ENCODE peak calls at places on chromosome 1, in six cellular contexts. One of them, this sample, is unnamed.

GRCh38 chr1:118143136-118143535 is 41.9 kb downstream of the SPAG17 start:
- DNase-seq in CD8-positive, alpha-beta memory T cell: no peak
- DNase-seq in neuronal stem cell: no peak
- DNase-seq in HFF-Myc: no peak
- DNase-seq in psoas muscle: no peak
- DNase-seq in cardiac fibroblast: no peak
- DNase-seq in this sample: no peak

GRCh38 chr1:25148673-25149300 is 83.5 kb downstream of the SYF2 start:
- DNase-seq in CD8-positive, alpha-beta memory T cell: peak
- DNase-seq in neuronal stem cell: no peak
- DNase-seq in HFF-Myc: no peak
- DNase-seq in psoas muscle: no peak
- DNase-seq in cardiac fibroblast: peak
- DNase-seq in this sample: no peak

GRCh38 chr1:185634704-185635103 is 99.5 kb upstream of the HMCN1 start:
- DNase-seq in CD8-positive, alpha-beta memory T cell: no peak
- DNase-seq in neuronal stem cell: no peak
- DNase-seq in HFF-Myc: no peak
- DNase-seq in psoas muscle: no peak
- DNase-seq in cardiac fibroblast: no peak
- DNase-seq in this sample: no peak

GRCh38 chr1:13759072-13759471 is 59.1 kb downstream of the PRDM2 start:
- DNase-seq in CD8-positive, alpha-beta memory T cell: no peak
- DNase-seq in neuronal stem cell: no peak
- DNase-seq in HFF-Myc: no peak
- DNase-seq in psoas muscle: no peak
- DNase-seq in cardiac fibroblast: no peak
- DNase-seq in this sample: no peak

GRCh38 chr1:222798111-222798510 is 16.7 kb upstream of the DISP1 start:
- DNase-seq in CD8-positive, alpha-beta memory T cell: no peak
- DNase-seq in neuronal stem cell: no peak
- DNase-seq in HFF-Myc: no peak
- DNase-seq in psoas muscle: no peak
- DNase-seq in cardiac fibroblast: peak
- DNase-seq in this sample: no peak

GRCh38 chr1:33335020-33335419 is 14.1 kb upstream of the A3GALT2 start:
- DNase-seq in CD8-positive, alpha-beta memory T cell: no peak
- DNase-seq in neuronal stem cell: no peak
- DNase-seq in HFF-Myc: no peak
- DNase-seq in psoas muscle: no peak
- DNase-seq in cardiac fibroblast: no peak
- DNase-seq in this sample: no peak

GRCh38 chr1:11938722-11939526 is 4.4 kb downstream of the PLOD1 start:
- DNase-seq in CD8-positive, alpha-beta memory T cell: no peak
- DNase-seq in neuronal stem cell: no peak
- DNase-seq in HFF-Myc: no peak
- DNase-seq in psoas muscle: peak
- DNase-seq in cardiac fibroblast: peak
- DNase-seq in this sample: no peak

GRCh38 chr1:181159451-181160151 is 71.1 kb downstream of the IER5 start:
- DNase-seq in CD8-positive, alpha-beta memory T cell: peak
- DNase-seq in neuronal stem cell: no peak
- DNase-seq in HFF-Myc: no peak
- DNase-seq in psoas muscle: no peak
- DNase-seq in cardiac fibroblast: peak
- DNase-seq in this sample: no peak

GRCh38 chr1:79847715-79848114 is 841.2 kb upstream of the ADGRL4 start:
- DNase-seq in CD8-positive, alpha-beta memory T cell: no peak
- DNase-seq in neuronal stem cell: no peak
- DNase-seq in HFF-Myc: no peak
- DNase-seq in psoas muscle: no peak
- DNase-seq in cardiac fibroblast: peak
- DNase-seq in this sample: no peak

GRCh38 chr1:180057883-180058396 is 96.7 kb upstream of the QSOX1 start:
- DNase-seq in CD8-positive, alpha-beta memory T cell: no peak
- DNase-seq in neuronal stem cell: no peak
- DNase-seq in HFF-Myc: no peak
- DNase-seq in psoas muscle: no peak
- DNase-seq in cardiac fibroblast: no peak
- DNase-seq in this sample: no peak

GRCh38 chr1:116514708-116515525 is 55.9 kb downstream of the CD58 start:
- DNase-seq in CD8-positive, alpha-beta memory T cell: peak
- DNase-seq in neuronal stem cell: no peak
- DNase-seq in HFF-Myc: no peak
- DNase-seq in psoas muscle: no peak
- DNase-seq in cardiac fibroblast: peak
- DNase-seq in this sample: no peak

GRCh38 chr1:17944606-17945005 is 163.0 kb upstream of the IGSF21 start:
- DNase-seq in CD8-positive, alpha-beta memory T cell: no peak
- DNase-seq in neuronal stem cell: no peak
- DNase-seq in HFF-Myc: no peak
- DNase-seq in psoas muscle: no peak
- DNase-seq in cardiac fibroblast: no peak
- DNase-seq in this sample: no peak

GRCh38 chr1:175708787-175709186 is 34.6 kb downstream of the TNR start:
- DNase-seq in CD8-positive, alpha-beta memory T cell: no peak
- DNase-seq in neuronal stem cell: no peak
- DNase-seq in HFF-Myc: no peak
- DNase-seq in psoas muscle: no peak
- DNase-seq in cardiac fibroblast: no peak
- DNase-seq in this sample: no peak

GRCh38 chr1:55318111-55318817 is 103.1 kb upstream of the USP24 start:
- DNase-seq in CD8-positive, alpha-beta memory T cell: no peak
- DNase-seq in neuronal stem cell: no peak
- DNase-seq in HFF-Myc: no peak
- DNase-seq in psoas muscle: no peak
- DNase-seq in cardiac fibroblast: peak
- DNase-seq in this sample: no peak

GRCh38 chr1:230270185-230270939 is 155.8 kb downstream of the PGBD5 start:
- DNase-seq in CD8-positive, alpha-beta memory T cell: no peak
- DNase-seq in neuronal stem cell: no peak
- DNase-seq in HFF-Myc: no peak
- DNase-seq in psoas muscle: no peak
- DNase-seq in cardiac fibroblast: peak
- DNase-seq in this sample: no peak

GRCh38 chr1:32647308-32648134 is 2.8 kb downstream of the ZBTB8OS start:
- DNase-seq in CD8-positive, alpha-beta memory T cell: no peak
- DNase-seq in neuronal stem cell: no peak
- DNase-seq in HFF-Myc: no peak
- DNase-seq in psoas muscle: no peak
- DNase-seq in cardiac fibroblast: no peak
- DNase-seq in this sample: no peak

GRCh38 chr1:18290740-18291412 is 183.3 kb downstream of the IGSF21 start:
- DNase-seq in CD8-positive, alpha-beta memory T cell: no peak
- DNase-seq in neuronal stem cell: no peak
- DNase-seq in HFF-Myc: no peak
- DNase-seq in psoas muscle: no peak
- DNase-seq in cardiac fibroblast: no peak
- DNase-seq in this sample: no peak

GRCh38 chr1:33182452-33182851 is 609 bp upstream of the TRIM62 start:
- DNase-seq in CD8-positive, alpha-beta memory T cell: no peak
- DNase-seq in neuronal stem cell: no peak
- DNase-seq in HFF-Myc: peak
- DNase-seq in psoas muscle: no peak
- DNase-seq in cardiac fibroblast: peak
- DNase-seq in this sample: peak

GRCh38 chr1:8226747-8227146 is 91.2 kb upstream of the SLC45A1 start:
- DNase-seq in CD8-positive, alpha-beta memory T cell: no peak
- DNase-seq in neuronal stem cell: no peak
- DNase-seq in HFF-Myc: no peak
- DNase-seq in psoas muscle: no peak
- DNase-seq in cardiac fibroblast: no peak
- DNase-seq in this sample: no peak

DNA sequence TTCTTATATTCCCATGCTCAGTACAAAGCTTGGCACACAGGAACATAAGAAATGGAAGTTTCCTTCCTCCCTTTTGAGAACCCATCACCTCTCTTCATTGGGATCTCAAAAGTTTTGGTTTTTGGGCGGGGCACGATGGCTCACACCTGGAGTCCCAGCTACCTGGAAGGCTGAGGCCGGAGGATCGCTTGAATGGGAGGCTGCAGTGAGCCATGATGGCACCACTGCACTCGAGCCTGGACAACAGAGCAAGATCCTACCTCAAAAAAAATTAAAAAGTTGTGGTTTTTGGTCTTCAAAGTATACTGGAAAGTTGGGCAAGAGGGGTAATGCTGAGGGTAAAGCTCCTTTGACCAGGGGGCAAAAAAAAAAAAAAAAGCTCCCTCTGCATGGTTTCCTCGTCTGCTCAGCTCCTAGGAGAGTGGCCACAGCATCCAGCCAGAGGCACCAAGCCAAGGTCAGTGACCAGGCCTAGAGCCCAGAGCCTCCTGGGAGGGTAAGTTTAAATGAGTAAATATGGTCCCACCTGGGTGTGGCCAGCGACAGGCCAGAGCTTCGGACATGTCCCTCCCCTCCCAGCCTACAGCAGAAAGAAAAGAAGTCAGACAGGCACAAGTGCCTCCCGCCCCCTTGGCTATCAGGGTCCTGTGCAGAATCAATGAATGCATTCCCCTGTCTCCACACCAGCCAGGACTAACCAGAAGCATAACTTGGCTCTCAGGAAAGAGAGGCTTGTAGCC is 5.0 kb downstream of the MEF2D start:
- DNase-seq in CD8-positive, alpha-beta memory T cell: no peak
- DNase-seq in neuronal stem cell: no peak
- DNase-seq in HFF-Myc: no peak
- DNase-seq in psoas muscle: peak
- DNase-seq in cardiac fibroblast: no peak
- DNase-seq in this sample: no peak
- H3K4me3 ChIP-seq in CD8-positive, alpha-beta memory T cell: no peak
- H3K4me3 ChIP-seq in neuronal stem cell: no peak
- H3K4me3 ChIP-seq in HFF-Myc: no peak
- H3K4me3 ChIP-seq in psoas muscle: peak
- H3K4me3 ChIP-seq in cardiac fibroblast: no peak
- H3K4me3 ChIP-seq in this sample: no peak

DNA sequence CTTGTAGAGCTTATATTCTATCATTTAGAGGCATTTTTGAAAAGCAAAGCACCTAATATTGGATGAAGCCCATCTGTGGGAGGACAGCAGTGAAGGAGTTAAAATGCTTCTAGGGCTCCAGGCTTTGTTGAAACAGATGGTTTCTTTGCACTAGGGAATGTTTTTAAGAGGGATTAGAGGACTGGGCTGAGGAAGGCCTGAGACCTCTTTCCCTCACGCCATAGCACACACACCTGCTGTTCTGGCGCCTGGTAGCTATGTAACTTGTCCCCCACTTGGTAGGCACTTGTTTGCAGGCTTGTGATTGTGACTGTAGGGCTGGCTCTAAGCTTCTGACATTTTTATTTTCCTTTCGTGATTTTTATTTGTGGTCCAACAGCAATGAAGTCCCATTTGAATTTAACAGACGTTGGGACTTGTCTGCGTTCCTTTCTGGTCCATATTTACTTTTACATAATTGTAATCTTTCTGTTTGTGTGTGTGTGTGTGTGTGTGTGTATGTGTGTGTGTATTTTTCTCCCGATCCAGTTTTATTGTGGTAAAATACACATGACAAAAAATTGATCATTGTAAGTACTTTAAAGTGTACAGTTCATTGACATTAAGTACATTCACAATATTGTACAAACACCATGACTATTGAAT is 33.6 kb upstream of the MACF1 start:
- DNase-seq in CD8-positive, alpha-beta memory T cell: no peak
- DNase-seq in neuronal stem cell: peak
- DNase-seq in HFF-Myc: no peak
- DNase-seq in psoas muscle: no peak
- DNase-seq in cardiac fibroblast: no peak
- DNase-seq in this sample: no peak
- H3K4me3 ChIP-seq in CD8-positive, alpha-beta memory T cell: no peak
- H3K4me3 ChIP-seq in neuronal stem cell: no peak
- H3K4me3 ChIP-seq in HFF-Myc: no peak
- H3K4me3 ChIP-seq in psoas muscle: no peak
- H3K4me3 ChIP-seq in cardiac fibroblast: no peak
- H3K4me3 ChIP-seq in this sample: no peak

DNA sequence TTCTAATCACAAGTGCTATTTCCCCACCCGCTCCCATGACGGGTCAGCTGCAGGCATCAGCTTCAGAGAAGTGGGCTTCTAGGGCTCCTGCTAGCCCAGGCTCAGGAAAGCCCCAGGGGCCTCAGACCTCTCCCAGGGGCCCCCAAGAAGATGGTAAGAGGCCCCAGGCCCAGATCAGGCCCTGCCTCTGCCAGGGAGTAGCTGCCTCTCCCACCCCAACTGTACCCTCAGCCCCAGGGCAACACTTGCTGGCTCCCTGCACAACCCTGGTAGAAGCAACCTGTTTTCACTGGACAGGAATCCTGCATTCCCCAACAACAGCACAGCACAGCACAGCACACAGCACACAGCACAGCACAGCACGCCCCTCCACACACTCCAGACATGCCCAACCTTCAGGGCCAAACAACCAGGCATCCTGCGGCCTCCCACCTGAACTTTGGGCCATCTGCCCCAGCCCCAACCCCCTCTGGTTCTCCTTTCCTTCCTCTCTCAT is 6.5 kb downstream of the BLACAT1 start:
- DNase-seq in CD8-positive, alpha-beta memory T cell: no peak
- DNase-seq in neuronal stem cell: no peak
- DNase-seq in HFF-Myc: no peak
- DNase-seq in psoas muscle: no peak
- DNase-seq in cardiac fibroblast: no peak
- DNase-seq in this sample: no peak
- H3K4me3 ChIP-seq in CD8-positive, alpha-beta memory T cell: no peak
- H3K4me3 ChIP-seq in neuronal stem cell: peak
- H3K4me3 ChIP-seq in HFF-Myc: no peak
- H3K4me3 ChIP-seq in psoas muscle: no peak
- H3K4me3 ChIP-seq in cardiac fibroblast: no peak
- H3K4me3 ChIP-seq in this sample: peak

GRCh38 chr1:197902454-197903195 is at the start of gene C1orf53:
- DNase-seq in CD8-positive, alpha-beta memory T cell: peak
- DNase-seq in neuronal stem cell: peak
- DNase-seq in HFF-Myc: peak
- DNase-seq in psoas muscle: peak
- DNase-seq in cardiac fibroblast: peak
- DNase-seq in this sample: peak

GRCh38 chr1:197904126-197904787 is 1.8 kb downstream of the C1orf53 start:
- DNase-seq in CD8-positive, alpha-beta memory T cell: no peak
- DNase-seq in neuronal stem cell: peak
- DNase-seq in HFF-Myc: no peak
- DNase-seq in psoas muscle: no peak
- DNase-seq in cardiac fibroblast: no peak
- DNase-seq in this sample: no peak

GRCh38 chr1:197903196-197903514 is 725 bp downstream of the C1orf53 start:
- DNase-seq in CD8-positive, alpha-beta memory T cell: no peak
- DNase-seq in neuronal stem cell: no peak
- DNase-seq in HFF-Myc: no peak
- DNase-seq in psoas muscle: no peak
- DNase-seq in cardiac fibroblast: no peak
- DNase-seq in this sample: no peak

GRCh38 chr1:197899037-197899436 is 3.4 kb upstream of the C1orf53 start:
- DNase-seq in CD8-positive, alpha-beta memory T cell: no peak
- DNase-seq in neuronal stem cell: no peak
- DNase-seq in HFF-Myc: no peak
- DNase-seq in psoas muscle: no peak
- DNase-seq in cardiac fibroblast: no peak
- DNase-seq in this sample: no peak

GRCh38 chr1:197902131-197902453 is 338 bp upstream of the C1orf53 start:
- DNase-seq in CD8-positive, alpha-beta memory T cell: no peak
- DNase-seq in neuronal stem cell: no peak
- DNase-seq in HFF-Myc: no peak
- DNase-seq in psoas muscle: no peak
- DNase-seq in cardiac fibroblast: no peak
- DNase-seq in this sample: no peak
- H3K4me3 ChIP-seq in CD8-positive, alpha-beta memory T cell: peak
- H3K4me3 ChIP-seq in neuronal stem cell: peak
- H3K4me3 ChIP-seq in HFF-Myc: peak
- H3K4me3 ChIP-seq in psoas muscle: peak
- H3K4me3 ChIP-seq in cardiac fibroblast: peak
- H3K4me3 ChIP-seq in this sample: peak

This sample was measured in AG04450.